ENCODE peak calls at places on chromosomes 2 and 18, in seven cellular contexts. One of them, this sample, is unnamed.

GRCh38 chr18:55694291-55694690 is 106.3 kb upstream of the TCF4 start:
- DNase-seq in esophagus muscularis mucosa: no peak
- DNase-seq in adrenal gland: no peak
- DNase-seq in mucosa of descending colon: no peak
- DNase-seq in PC-3: peak; percentile 17
- DNase-seq in cardiac muscle cell: no peak
- DNase-seq in gastrocnemius medialis: no peak
- DNase-seq in this sample: peak; percentile 33

GRCh38 chr2:233408366-233409285 is 54.3 kb downstream of the DGKD start:
- DNase-seq in esophagus muscularis mucosa: no peak
- DNase-seq in adrenal gland: no peak
- DNase-seq in mucosa of descending colon: no peak
- DNase-seq in PC-3: no peak
- DNase-seq in cardiac muscle cell: no peak
- DNase-seq in gastrocnemius medialis: no peak
- DNase-seq in this sample: no peak

GRCh38 chr18:36387296-36387695 is 89.8 kb downstream of the FHOD3 start:
- DNase-seq in esophagus muscularis mucosa: no peak
- DNase-seq in adrenal gland: no peak
- DNase-seq in mucosa of descending colon: no peak
- DNase-seq in PC-3: no peak
- DNase-seq in cardiac muscle cell: no peak
- DNase-seq in gastrocnemius medialis: no peak
- DNase-seq in this sample: no peak

GRCh38 chr2:54866868-54867267 is 143.4 kb downstream of the EML6 start:
- DNase-seq in esophagus muscularis mucosa: no peak
- DNase-seq in adrenal gland: no peak
- DNase-seq in mucosa of descending colon: no peak
- DNase-seq in PC-3: no peak
- DNase-seq in cardiac muscle cell: no peak
- DNase-seq in gastrocnemius medialis: no peak
- DNase-seq in this sample: no peak

GRCh38 chr2:181074457-181074856 is 94.1 kb downstream of the UBE2E3 start:
- DNase-seq in esophagus muscularis mucosa: no peak
- DNase-seq in adrenal gland: no peak
- DNase-seq in mucosa of descending colon: no peak
- DNase-seq in PC-3: no peak
- DNase-seq in cardiac muscle cell: no peak
- DNase-seq in gastrocnemius medialis: no peak
- DNase-seq in this sample: peak; percentile 26

GRCh38 chr18:55588001-55588875 is at the start of gene TCF4:
- DNase-seq in esophagus muscularis mucosa: no peak
- DNase-seq in adrenal gland: peak; percentile 70
- DNase-seq in mucosa of descending colon: peak; percentile 60
- DNase-seq in PC-3: peak; percentile 38
- DNase-seq in cardiac muscle cell: peak; percentile 86
- DNase-seq in gastrocnemius medialis: peak; percentile 55
- DNase-seq in this sample: peak; percentile 47

GRCh38 chr2:241161646-241162281 is 11.5 kb downstream of the PPP1R7 start:
- DNase-seq in esophagus muscularis mucosa: peak; percentile 95
- DNase-seq in adrenal gland: peak; percentile 91
- DNase-seq in mucosa of descending colon: peak; percentile 72
- DNase-seq in PC-3: no peak
- DNase-seq in cardiac muscle cell: no peak
- DNase-seq in gastrocnemius medialis: peak; percentile 99
- DNase-seq in this sample: peak; percentile 87

GRCh38 chr2:39719317-39719716 is 53.6 kb downstream of the TMEM178A start:
- DNase-seq in esophagus muscularis mucosa: no peak
- DNase-seq in adrenal gland: peak; percentile 89
- DNase-seq in mucosa of descending colon: no peak
- DNase-seq in PC-3: no peak
- DNase-seq in cardiac muscle cell: no peak
- DNase-seq in gastrocnemius medialis: peak; percentile 53
- DNase-seq in this sample: no peak

GRCh38 chr2:100408104-100408503 is 9.4 kb downstream of the CHST10 start:
- DNase-seq in esophagus muscularis mucosa: no peak
- DNase-seq in adrenal gland: peak; percentile 17
- DNase-seq in mucosa of descending colon: no peak
- DNase-seq in PC-3: no peak
- DNase-seq in cardiac muscle cell: peak; percentile 27
- DNase-seq in gastrocnemius medialis: no peak
- DNase-seq in this sample: no peak

GRCh38 chr2:16785072-16785638 is 119.5 kb upstream of the CYRIA start:
- DNase-seq in esophagus muscularis mucosa: no peak
- DNase-seq in adrenal gland: no peak
- DNase-seq in mucosa of descending colon: no peak
- DNase-seq in PC-3: no peak
- DNase-seq in cardiac muscle cell: no peak
- DNase-seq in gastrocnemius medialis: no peak
- DNase-seq in this sample: no peak

GRCh38 chr2:176110975-176111663 is 4.0 kb downstream of the HOXD11 start:
- DNase-seq in esophagus muscularis mucosa: no peak
- DNase-seq in adrenal gland: peak; percentile 66
- DNase-seq in mucosa of descending colon: no peak
- DNase-seq in PC-3: peak; percentile 65
- DNase-seq in cardiac muscle cell: peak; percentile 75
- DNase-seq in gastrocnemius medialis: no peak
- DNase-seq in this sample: no peak

GRCh38 chr2:37781028-37781427 is 109.6 kb upstream of the CDC42EP3 start:
- DNase-seq in esophagus muscularis mucosa: no peak
- DNase-seq in adrenal gland: no peak
- DNase-seq in mucosa of descending colon: no peak
- DNase-seq in PC-3: peak; percentile 86
- DNase-seq in cardiac muscle cell: no peak
- DNase-seq in gastrocnemius medialis: no peak
- DNase-seq in this sample: peak; percentile 91

GRCh38 chr2:171436307-171436706 is 2.3 kb downstream of the DCAF17 start:
- DNase-seq in esophagus muscularis mucosa: no peak
- DNase-seq in adrenal gland: no peak
- DNase-seq in mucosa of descending colon: no peak
- DNase-seq in PC-3: peak; percentile 83
- DNase-seq in cardiac muscle cell: no peak
- DNase-seq in gastrocnemius medialis: no peak
- DNase-seq in this sample: peak; percentile 89

GRCh38 chr2:7011376-7012083 is 94.3 kb downstream of the RNF144A start:
- DNase-seq in esophagus muscularis mucosa: no peak
- DNase-seq in adrenal gland: peak; percentile 87
- DNase-seq in mucosa of descending colon: no peak
- DNase-seq in PC-3: peak; percentile 96
- DNase-seq in cardiac muscle cell: no peak
- DNase-seq in gastrocnemius medialis: no peak
- DNase-seq in this sample: peak; percentile 100

GRCh38 chr2:152693033-152693432 is 24.2 kb downstream of the PRPF40A start:
- DNase-seq in esophagus muscularis mucosa: no peak
- DNase-seq in adrenal gland: no peak
- DNase-seq in mucosa of descending colon: no peak
- DNase-seq in PC-3: no peak
- DNase-seq in cardiac muscle cell: no peak
- DNase-seq in gastrocnemius medialis: no peak
- DNase-seq in this sample: no peak

GRCh38 chr2:155442755-155443372 is 744.4 kb downstream of the KCNJ3 start:
- DNase-seq in esophagus muscularis mucosa: no peak
- DNase-seq in adrenal gland: no peak
- DNase-seq in mucosa of descending colon: no peak
- DNase-seq in PC-3: peak; percentile 83
- DNase-seq in cardiac muscle cell: no peak
- DNase-seq in gastrocnemius medialis: no peak
- DNase-seq in this sample: peak; percentile 1

GRCh38 chr2:225130093-225130492 is 87.8 kb upstream of the DOCK10 start:
- DNase-seq in esophagus muscularis mucosa: no peak
- DNase-seq in adrenal gland: no peak
- DNase-seq in mucosa of descending colon: no peak
- DNase-seq in PC-3: no peak
- DNase-seq in cardiac muscle cell: no peak
- DNase-seq in gastrocnemius medialis: no peak
- DNase-seq in this sample: no peak

GRCh38 chr2:105184420-105184819 is 57.1 kb upstream of the GPR45 start:
- DNase-seq in esophagus muscularis mucosa: peak; percentile 74
- DNase-seq in adrenal gland: no peak
- DNase-seq in mucosa of descending colon: no peak
- DNase-seq in PC-3: no peak
- DNase-seq in cardiac muscle cell: no peak
- DNase-seq in gastrocnemius medialis: no peak
- DNase-seq in this sample: no peak

GRCh38 chr2:170525566-170525900 is 189.6 kb upstream of the SP5 start:
- DNase-seq in esophagus muscularis mucosa: peak; percentile 95
- DNase-seq in adrenal gland: peak; percentile 97
- DNase-seq in mucosa of descending colon: no peak
- DNase-seq in PC-3: peak; percentile 97
- DNase-seq in cardiac muscle cell: no peak
- DNase-seq in gastrocnemius medialis: peak; percentile 83
- DNase-seq in this sample: peak; percentile 94

GRCh38 chr2:127145255-127145899 is 38.4 kb upstream of the BIN1 start:
- DNase-seq in esophagus muscularis mucosa: no peak
- DNase-seq in adrenal gland: peak; percentile 50
- DNase-seq in mucosa of descending colon: no peak
- DNase-seq in PC-3: peak; percentile 37
- DNase-seq in cardiac muscle cell: no peak
- DNase-seq in gastrocnemius medialis: peak; percentile 91
- DNase-seq in this sample: peak; percentile 55

GRCh38 chr2:216807861-216808272 is 52.0 kb downstream of the TNP1 start:
- DNase-seq in esophagus muscularis mucosa: no peak
- DNase-seq in adrenal gland: no peak
- DNase-seq in mucosa of descending colon: no peak
- DNase-seq in PC-3: no peak
- DNase-seq in cardiac muscle cell: no peak
- DNase-seq in gastrocnemius medialis: peak; percentile 83
- DNase-seq in this sample: peak; percentile 78

GRCh38 chr2:20362701-20363435 is 12.2 kb upstream of the PUM2 start:
- DNase-seq in esophagus muscularis mucosa: no peak
- DNase-seq in adrenal gland: no peak
- DNase-seq in mucosa of descending colon: no peak
- DNase-seq in PC-3: peak; percentile 35
- DNase-seq in cardiac muscle cell: no peak
- DNase-seq in gastrocnemius medialis: no peak
- DNase-seq in this sample: no peak

GRCh38 chr2:64988420-64989125 is 626 bp upstream of the SLC1A4 start:
- DNase-seq in esophagus muscularis mucosa: peak; percentile 93
- DNase-seq in adrenal gland: peak; percentile 87
- DNase-seq in mucosa of descending colon: peak; percentile 80
- DNase-seq in PC-3: no peak
- DNase-seq in cardiac muscle cell: peak; percentile 80
- DNase-seq in gastrocnemius medialis: peak; percentile 82
- DNase-seq in this sample: peak; percentile 92

GRCh38 chr2:61463769-61464475 is 7.0 kb downstream of the USP34 start:
- DNase-seq in esophagus muscularis mucosa: no peak
- DNase-seq in adrenal gland: peak; percentile 39
- DNase-seq in mucosa of descending colon: no peak
- DNase-seq in PC-3: no peak
- DNase-seq in cardiac muscle cell: no peak
- DNase-seq in gastrocnemius medialis: no peak
- DNase-seq in this sample: no peak
- H3K4me1 ChIP-seq in esophagus muscularis mucosa: peaks cover 79% of the 10 kb centered on the region
- H3K4me1 ChIP-seq in adrenal gland: peaks cover 39% of the 10 kb centered on the region
- H3K4me1 ChIP-seq in mucosa of descending colon: peaks cover 21% of the 10 kb centered on the region
- H3K4me1 ChIP-seq in PC-3: peaks cover 19% of the 10 kb centered on the region
- H3K4me1 ChIP-seq in cardiac muscle cell: peaks cover 10% of the 10 kb centered on the region
- H3K4me1 ChIP-seq in gastrocnemius medialis: peaks cover 29% of the 10 kb centered on the region
- H3K4me1 ChIP-seq in this sample: no peaks in the 10 kb centered on the region

DNA sequence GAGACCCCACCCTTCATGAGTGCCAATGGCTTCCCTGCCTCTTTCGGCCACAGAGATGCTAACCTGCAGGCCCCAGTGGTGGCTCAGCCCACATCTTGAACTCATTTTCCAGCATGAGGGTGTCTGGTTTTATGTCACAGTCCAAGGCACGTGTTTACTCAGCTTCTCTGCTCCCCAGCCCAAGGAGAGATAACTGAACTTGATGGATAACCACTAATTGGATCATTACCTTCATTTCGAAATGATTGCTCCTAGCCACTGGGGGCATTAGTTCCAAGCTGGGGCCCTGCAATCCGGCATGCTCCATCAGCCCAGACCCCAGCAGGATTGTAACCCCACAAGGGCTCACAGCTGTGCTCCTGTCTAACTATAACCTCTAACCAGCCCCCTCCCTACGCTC is 46.0 kb upstream of the SIX2 start:
- DNase-seq in esophagus muscularis mucosa: no peak
- DNase-seq in adrenal gland: no peak
- DNase-seq in mucosa of descending colon: no peak
- DNase-seq in PC-3: no peak
- DNase-seq in cardiac muscle cell: no peak
- DNase-seq in gastrocnemius medialis: no peak
- DNase-seq in this sample: no peak
- TF ChIP-seq CTCF in esophagus muscularis mucosa: no peak
- TF ChIP-seq CTCF in adrenal gland: no peak
- TF ChIP-seq CTCF in mucosa of descending colon: no peak
- TF ChIP-seq CTCF in PC-3: no peak
- TF ChIP-seq CTCF in cardiac muscle cell: no peak
- TF ChIP-seq CTCF in gastrocnemius medialis: no peak
- TF ChIP-seq CTCF in this sample: no peak

DNA sequence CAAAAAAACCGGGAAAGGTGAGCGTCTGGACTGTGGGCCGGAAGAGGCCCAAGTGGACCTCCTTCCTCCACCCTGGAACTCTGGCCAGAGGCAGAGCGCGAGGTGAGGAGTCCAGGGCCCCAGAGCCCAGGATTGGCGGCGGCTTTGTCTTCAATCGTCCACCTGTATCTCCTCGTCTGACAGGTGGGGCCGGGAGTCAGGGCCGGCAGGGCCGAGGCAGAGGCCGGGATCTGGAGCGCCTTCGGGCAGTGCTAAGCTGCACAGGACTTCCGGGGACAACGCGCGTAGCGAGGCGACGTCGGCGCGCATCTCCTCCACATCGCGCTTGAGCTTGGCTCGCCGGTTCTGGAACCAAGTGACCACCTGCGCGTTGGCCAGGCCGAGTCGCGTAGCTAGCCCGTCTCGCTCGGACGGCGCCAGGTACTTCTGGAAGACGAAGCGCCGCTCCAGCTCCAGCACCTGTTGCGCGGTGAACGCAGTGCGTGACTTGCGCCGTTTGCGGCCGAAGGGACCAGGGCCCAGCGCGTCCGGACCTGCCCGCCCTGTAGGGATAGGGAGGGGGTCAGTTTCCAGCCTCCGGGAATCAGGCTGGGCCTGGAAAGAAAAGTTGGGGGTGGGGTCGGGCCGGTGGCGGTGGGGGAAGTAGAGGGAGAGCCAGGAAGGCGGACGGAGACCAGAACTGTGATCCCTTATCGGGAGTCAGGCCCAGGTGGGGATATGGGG is 1.5 kb downstream of the LBX2 start:
- DNase-seq in esophagus muscularis mucosa: no peak
- DNase-seq in adrenal gland: no peak
- DNase-seq in mucosa of descending colon: peak; percentile 74
- DNase-seq in PC-3: no peak
- DNase-seq in cardiac muscle cell: peak; percentile 27
- DNase-seq in gastrocnemius medialis: no peak
- DNase-seq in this sample: no peak
- H3K4me3 ChIP-seq in esophagus muscularis mucosa: peak overlapping the region; percentile 40
- H3K4me3 ChIP-seq in adrenal gland: no peak overlapping the region
- H3K4me3 ChIP-seq in mucosa of descending colon: no peak overlapping the region
- H3K4me3 ChIP-seq in PC-3: peak overlapping the region; percentile 67
- H3K4me3 ChIP-seq in cardiac muscle cell: peak overlapping the region; percentile 28
- H3K4me3 ChIP-seq in gastrocnemius medialis: peak overlapping the region; percentile 43
- H3K4me3 ChIP-seq in this sample: peak overlapping the region; percentile 36

DNA sequence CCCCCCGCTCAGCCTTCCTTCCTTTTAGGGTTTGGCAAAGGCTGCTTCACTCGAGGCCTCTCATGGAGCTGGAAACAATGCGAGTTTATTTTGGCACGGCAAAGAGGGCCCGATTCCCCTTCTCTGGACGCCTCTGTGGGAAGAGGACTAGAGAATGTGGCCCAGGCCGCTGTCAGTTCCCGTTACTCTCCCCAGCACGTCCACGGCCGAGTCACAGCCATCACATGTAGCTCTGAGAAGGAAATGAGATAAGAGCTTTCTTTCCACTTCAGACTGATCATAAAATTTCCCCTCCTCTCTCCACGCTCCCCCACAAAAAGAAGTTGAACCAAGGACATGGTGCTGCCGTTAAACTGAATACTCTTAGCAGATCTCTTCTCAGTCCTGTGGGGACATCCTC is 101.4 kb downstream of the MCFD2 start:
- DNase-seq in esophagus muscularis mucosa: peak; percentile 96
- DNase-seq in adrenal gland: peak; percentile 86
- DNase-seq in mucosa of descending colon: peak; percentile 69
- DNase-seq in PC-3: no peak
- DNase-seq in cardiac muscle cell: peak; percentile 42
- DNase-seq in gastrocnemius medialis: peak; percentile 44
- DNase-seq in this sample: peak; percentile 97
- H3K4me1 ChIP-seq in esophagus muscularis mucosa: peaks cover 83% of the 10 kb centered on the region
- H3K4me1 ChIP-seq in adrenal gland: peaks cover 32% of the 10 kb centered on the region
- H3K4me1 ChIP-seq in mucosa of descending colon: peaks cover 4% of the 10 kb centered on the region
- H3K4me1 ChIP-seq in PC-3: peaks cover 14% of the 10 kb centered on the region
- H3K4me1 ChIP-seq in cardiac muscle cell: peaks cover 18% of the 10 kb centered on the region
- H3K4me1 ChIP-seq in gastrocnemius medialis: peaks cover 55% of the 10 kb centered on the region
- H3K4me1 ChIP-seq in this sample: peaks cover 26% of the 10 kb centered on the region

This sample was measured in astrocyte.